ENCODE peak calls at places on chromosomes 13 and 19, in seven cellular contexts. H, A, V, C, J, I and O are unnamed samples.

GRCh38 chr13:29883941-29884518 is 33.6 kb upstream of the UBL3 start:
- DNase-seq in H (no peak), A (no peak), V (no peak), C (no peak), J (no peak), I (no peak), O (no peak)

GRCh38 chr19:19566306-19566705 is 28.2 kb downstream of the CILP2 start:
- DNase-seq in H (no peak), A (no peak), V (no peak), C (no peak), J (no peak), I (no peak), O (no peak)

GRCh38 chr13:113903361-113903760 is 39.5 kb upstream of the GAS6 start:
- DNase-seq in H (no peak), A (no peak), V (no peak), C (no peak), J (no peak), I (no peak), O (no peak)

GRCh38 chr13:94416454-94417080 is 62.9 kb downstream of the DCT start:
- DNase-seq in H (peak), A (no peak), V (no peak), C (no peak), J (peak), I (peak), O (no peak)

GRCh38 chr13:73656863-73657262 is 477.3 kb downstream of the KLF12 start:
- DNase-seq in H (no peak), A (no peak), V (no peak), C (no peak), J (no peak), I (no peak), O (no peak)

GRCh38 chr13:24529478-24529877 is 16.9 kb upstream of the PARP4 start:
- DNase-seq in H (no peak), A (no peak), V (no peak), C (no peak), J (no peak), I (no peak), O (no peak)

GRCh38 chr19:33242129-33242528 is 16.5 kb upstream of the SLC7A10 start:
- DNase-seq in H (no peak), A (no peak), V (no peak), C (no peak), J (no peak), I (no peak), O (no peak)

GRCh38 chr13:91135949-91136348 is 211.5 kb upstream of the MIR17HG start:
- DNase-seq in H (no peak), A (no peak), V (no peak), C (no peak), J (no peak), I (no peak), O (no peak)

GRCh38 chr19:7618771-7619510 is 10.4 kb downstream of the XAB2 start:
- DNase-seq in H (no peak), A (no peak), V (no peak), C (no peak), J (no peak), I (peak), O (no peak)

GRCh38 chr13:111114362-111115050 is 604 bp upstream of the ARHGEF7 start:
- DNase-seq in H (no peak), A (no peak), V (no peak), C (no peak), J (no peak), I (peak), O (peak)

GRCh38 chr13:106038752-106039151 is 496.7 kb downstream of the EFNB2 start:
- DNase-seq in H (no peak), A (no peak), V (no peak), C (no peak), J (no peak), I (no peak), O (no peak)

GRCh38 chr13:24050796-24051715 is 109.5 kb upstream of the SPATA13 start:
- DNase-seq in H (no peak), A (no peak), V (no peak), C (no peak), J (no peak), I (no peak), O (no peak)

GRCh38 chr13:109840201-109840892 is 54.0 kb upstream of the IRS2 start:
- DNase-seq in H (no peak), A (no peak), V (no peak), C (no peak), J (no peak), I (no peak), O (no peak)

GRCh38 chr13:38350114-38350617 is 515 bp downstream of the UFM1 start:
- DNase-seq in H (peak), A (no peak), V (no peak), C (peak), J (peak), I (peak), O (no peak)

GRCh38 chr13:29196409-29197074 is 376.4 kb downstream of the MTUS2 start:
- DNase-seq in H (no peak), A (peak), V (no peak), C (no peak), J (no peak), I (no peak), O (no peak)

GRCh38 chr19:51573331-51573730 is 2.2 kb downstream of the ZNF175 start:
- DNase-seq in H (no peak), A (no peak), V (no peak), C (no peak), J (no peak), I (no peak), O (no peak)

GRCh38 chr13:80342541-80343371 is 1.8 kb upstream of the SPRY2 start:
- DNase-seq in H (peak), A (no peak), V (no peak), C (peak), J (peak), I (peak), O (no peak)

GRCh38 chr19:29694669-29695627 is 20.1 kb downstream of the C19orf12 start:
- DNase-seq in H (peak), A (no peak), V (peak), C (peak), J (peak), I (peak), O (peak)

GRCh38 chr13:29583073-29583785 is 12.3 kb downstream of the SLC7A1 start:
- DNase-seq in H (no peak), A (no peak), V (no peak), C (peak), J (no peak), I (no peak), O (no peak)

GRCh38 chr13:94352057-94352456 is 127.4 kb downstream of the DCT start:
- DNase-seq in H (no peak), A (no peak), V (no peak), C (no peak), J (no peak), I (no peak), O (no peak)

GRCh38 chr19:38831142-38831605 is 420 bp downstream of the ECH1 start:
- DNase-seq in H (no peak), A (no peak), V (no peak), C (no peak), J (peak), I (peak), O (no peak)

GRCh38 chr19:36099166-36099785 is 11.7 kb upstream of the OVOL3 start:
- DNase-seq in H (no peak), A (no peak), V (no peak), C (no peak), J (no peak), I (no peak), O (no peak)

GRCh38 chr13:44726777-44727176 is 150.6 kb upstream of the TSC22D1 start:
- DNase-seq in H (no peak), A (no peak), V (no peak), C (no peak), J (no peak), I (no peak), O (no peak)

GRCh38 chr13:84096221-84096620 is 213.9 kb upstream of the SLITRK1 start:
- DNase-seq in H (no peak), A (no peak), V (no peak), C (no peak), J (no peak), I (no peak), O (no peak)

GRCh38 chr19:40412866-40413265 is 312 bp downstream of the PRX start:
- DNase-seq in H (no peak), A (no peak), V (no peak), C (no peak), J (no peak), I (no peak), O (no peak)

GRCh38 chr19:18306209-18306902 is 16.5 kb downstream of the LSM4 start:
- DNase-seq in H (no peak), A (no peak), V (no peak), C (no peak), J (no peak), I (peak), O (no peak)

GRCh38 chr13:71378992-71379905 is 487.8 kb downstream of the DACH1 start:
- DNase-seq in H (no peak), A (no peak), V (no peak), C (no peak), J (no peak), I (no peak), O (no peak)

GRCh38 chr19:38513762-38514167 is 80.3 kb downstream of the RYR1 start:
- DNase-seq in H (no peak), A (no peak), V (no peak), C (no peak), J (no peak), I (no peak), O (no peak)

GRCh38 chr19:50173144-50173543 is 10.1 kb upstream of the IZUMO2 start:
- DNase-seq in H (no peak), A (peak), V (no peak), C (no peak), J (no peak), I (no peak), O (no peak)

GRCh38 chr13:34412817-34413365 is 529.2 kb upstream of the NBEA start:
- DNase-seq in H (no peak), A (no peak), V (no peak), C (no peak), J (no peak), I (no peak), O (no peak)

GRCh38 chr19:13014921-13015280 is 19.6 kb downstream of the NFIX start:
- DNase-seq in H (no peak), A (no peak), V (no peak), C (no peak), J (no peak), I (no peak), O (no peak)
- TF ChIP-seq TAF1 in H (no peak), A (no peak), V (no peak), C (no peak), J (no peak), I (no peak), O (no peak)

GRCh38 chr19:2332341-2333026 is 4.0 kb downstream of the SPPL2B start:
- DNase-seq in H (no peak), A (peak), V (peak), C (no peak), J (no peak), I (no peak), O (peak)
- TF ChIP-seq TAF1 in H (no peak), A (no peak), V (no peak), C (no peak), J (no peak), I (no peak), O (no peak)

GRCh38 chr13:97386832-97387486 is 47.0 kb upstream of the RAP2A start:
- DNase-seq in H (no peak), A (no peak), V (no peak), C (no peak), J (no peak), I (no peak), O (no peak)
- TF ChIP-seq TAF1 in H (no peak), A (no peak), V (no peak), C (no peak), J (no peak), I (no peak), O (no peak)

GRCh38 chr19:55166530-55167268 is at the start of gene DNAAF3:
- DNase-seq in H (peak), A (peak), V (peak), C (peak), J (peak), I (peak), O (peak)

GRCh38 chr19:55169136-55169535 is 2.7 kb upstream of the DNAAF3 start:
- DNase-seq in H (no peak), A (no peak), V (no peak), C (no peak), J (no peak), I (no peak), O (no peak)

GRCh38 chr19:55160986-55161365 is 3.4 kb upstream of the TNNI3 start:
- DNase-seq in H (no peak), A (no peak), V (no peak), C (no peak), J (no peak), I (no peak), O (no peak)

GRCh38 chr19:55161571-55162322 is 4.2 kb upstream of the TNNI3 start:
- DNase-seq in H (no peak), A (no peak), V (no peak), C (no peak), J (no peak), I (no peak), O (no peak)

DNA sequence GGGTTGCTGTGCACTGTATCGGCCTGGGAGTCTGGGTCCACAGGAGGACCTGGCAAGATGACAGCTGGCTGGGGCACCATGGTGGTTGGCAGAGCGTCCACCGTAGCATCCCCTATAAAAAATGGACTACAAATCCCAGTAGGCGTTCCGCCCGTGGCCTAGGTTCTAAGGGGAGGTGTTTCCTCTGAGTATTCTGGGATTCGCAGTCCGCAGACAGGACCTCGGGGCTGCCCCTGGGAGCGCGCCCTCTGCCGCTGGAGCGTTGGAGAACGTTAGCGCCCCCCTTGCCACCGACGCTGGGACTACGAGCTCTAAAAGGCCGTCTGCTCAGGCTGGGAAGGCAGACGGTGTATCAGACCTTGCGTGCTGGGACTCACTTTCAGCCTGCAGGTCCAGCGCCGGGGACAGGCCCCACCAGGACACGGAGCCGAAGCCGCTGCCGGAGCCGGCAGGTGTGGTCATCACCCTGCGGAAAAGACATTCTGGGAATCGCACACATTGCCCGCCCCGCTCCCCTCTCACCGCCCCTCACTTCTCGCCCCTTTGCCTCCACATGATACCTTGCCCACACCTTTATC is 372 bp downstream of the DNAAF3 start:
- DNase-seq in H (peak), A (no peak), V (no peak), C (peak), J (peak), I (peak), O (no peak)
- TF ChIP-seq TAF1 in H (no peak), A (no peak), V (no peak), C (no peak), J (no peak), I (no peak), O (no peak)

DNA sequence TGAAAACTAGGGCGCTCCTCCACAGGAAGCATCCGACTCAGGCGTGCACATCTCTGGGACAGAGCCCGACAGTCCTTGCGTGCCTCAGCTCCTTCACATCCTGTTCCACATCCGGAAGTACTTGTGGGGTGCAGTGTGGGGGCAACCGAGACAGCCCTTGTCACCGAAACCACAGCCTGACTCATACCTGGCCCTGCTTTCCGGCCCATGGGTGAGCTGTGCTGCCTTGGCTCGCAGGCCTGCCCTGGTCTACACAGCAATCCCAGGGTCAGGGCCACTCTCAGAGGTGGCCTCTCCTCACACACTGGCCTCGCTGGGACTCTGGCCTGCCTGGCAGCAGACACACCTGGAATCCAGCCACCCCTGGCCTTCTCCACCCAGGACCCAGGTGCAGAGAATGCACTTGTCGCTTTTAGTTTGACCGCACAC is 100.4 kb downstream of the STK24 start:
- DNase-seq in H (no peak), A (peak), V (peak), C (peak), J (no peak), I (no peak), O (peak)
- TF ChIP-seq TAF1 in H (no peak), A (peak), V (no peak), C (peak), J (no peak), I (no peak), O (peak)